ENCODE peak calls at places on chromosome 9, in ten cellular contexts. D is heart left ventricle, C is adrenal gland, L is A549, W is Peyer's patch, I is tibial nerve, E is gastrocnemius medialis, O is HepG2, R is stomach, F is IMR-90. U is an unnamed sample.

GRCh38 chr9:114504341-114505186 is 709 bp downstream of the WHRN start:
- DNase-seq in D (peak; percentile 23), C (peak; percentile 85), L (peak; percentile 60), W (peak; percentile 64), I (peak; percentile 23), E (no peak), O (no peak), R (peak; percentile 44), F (peak; percentile 19), U (peak; percentile 66)

GRCh38 chr9:103444157-103444556 is 449.0 kb downstream of the CYLC2 start:
- DNase-seq in D (no peak), C (no peak), L (no peak), W (no peak), I (no peak), E (no peak), O (no peak), R (no peak), F (no peak), U (no peak)

GRCh38 chr9:29850664-29851063 is 2277.4 kb upstream of the C9orf72 start:
- DNase-seq in D (no peak), C (no peak), L (no peak), W (no peak), I (no peak), E (no peak), O (peak; percentile 1), R (no peak), F (no peak), U (no peak)

GRCh38 chr9:35048521-35048920 is 23.9 kb downstream of the VCP start:
- DNase-seq in D (no peak), C (no peak), L (no peak), W (no peak), I (no peak), E (no peak), O (no peak), R (no peak), F (no peak), U (no peak)

GRCh38 chr9:100465270-100465669 is 7.7 kb upstream of the TMEFF1 start:
- DNase-seq in D (no peak), C (no peak), L (no peak), W (no peak), I (no peak), E (no peak), O (peak; percentile 81), R (no peak), F (no peak), U (no peak)

GRCh38 chr9:38059233-38059936 is 9.6 kb downstream of the SHB start:
- DNase-seq in D (no peak), C (no peak), L (no peak), W (no peak), I (no peak), E (no peak), O (peak; percentile 71), R (no peak), F (peak; percentile 83), U (no peak)

GRCh38 chr9:116298992-116299391 is 145.4 kb downstream of the PAPPA start:
- DNase-seq in D (no peak), C (no peak), L (no peak), W (no peak), I (no peak), E (no peak), O (no peak), R (no peak), F (no peak), U (no peak)

GRCh38 chr9:100368672-100369071 is 15.9 kb upstream of the TEX10 start:
- DNase-seq in D (no peak), C (no peak), L (no peak), W (no peak), I (no peak), E (no peak), O (peak; percentile 36), R (no peak), F (no peak), U (no peak)

GRCh38 chr9:89538874-89539273 is 41.0 kb upstream of the SEMA4D start:
- DNase-seq in D (no peak), C (no peak), L (no peak), W (no peak), I (no peak), E (no peak), O (no peak), R (no peak), F (no peak), U (no peak)

GRCh38 chr9:132977626-132978450 is 656 bp upstream of the GFI1B start:
- DNase-seq in D (peak; percentile 20), C (peak; percentile 72), L (peak; percentile 75), W (peak; percentile 89), I (no peak), E (no peak), O (peak; percentile 76), R (peak; percentile 74), F (peak; percentile 31), U (peak; percentile 63)

GRCh38 chr9:128764361-128764760 is 7.4 kb downstream of the ZER1 start:
- DNase-seq in D (no peak), C (no peak), L (no peak), W (no peak), I (no peak), E (no peak), O (no peak), R (no peak), F (no peak), U (no peak)

GRCh38 chr9:96139592-96140251 is 162.3 kb downstream of the HSD17B3 start:
- DNase-seq in D (no peak), C (peak; percentile 55), L (peak; percentile 48), W (peak; percentile 68), I (peak; percentile 65), E (peak; percentile 38), O (no peak), R (peak; percentile 68), F (peak; percentile 95), U (no peak)
- H3K4me1 ChIP-seq in D (no peaks in the 10 kb centered on the region), C (peaks cover 14% of the 10 kb centered on the region), L (peaks cover 41% of the 10 kb centered on the region), W (no peaks in the 10 kb centered on the region), I (peaks cover 60% of the 10 kb centered on the region), E (no peaks in the 10 kb centered on the region), O (peaks cover 27% of the 10 kb centered on the region), R (peaks cover 69% of the 10 kb centered on the region), F (peaks cover 29% of the 10 kb centered on the region), U (peaks cover 4% of the 10 kb centered on the region)

GRCh38 chr9:94033383-94033782 is 50.9 kb upstream of the PTPDC1 start:
- DNase-seq in D (no peak), C (no peak), L (no peak), W (no peak), I (no peak), E (no peak), O (no peak), R (no peak), F (no peak), U (no peak)

GRCh38 chr9:94031946-94032345 is 52.3 kb upstream of the PTPDC1 start:
- DNase-seq in D (no peak), C (no peak), L (no peak), W (no peak), I (no peak), E (no peak), O (no peak), R (no peak), F (no peak), U (no peak)

GRCh38 chr9:94030318-94031179 is 53.7 kb upstream of the PTPDC1 start:
- DNase-seq in D (peak; percentile 89), C (peak; percentile 88), L (peak; percentile 89), W (peak; percentile 92), I (peak; percentile 75), E (peak; percentile 81), O (peak; percentile 77), R (peak; percentile 87), F (peak; percentile 79), U (peak; percentile 85)

GRCh38 chr9:94031380-94031779 is 52.9 kb upstream of the PTPDC1 start:
- DNase-seq in D (no peak), C (no peak), L (no peak), W (no peak), I (no peak), E (no peak), O (no peak), R (no peak), F (no peak), U (no peak)

DNA sequence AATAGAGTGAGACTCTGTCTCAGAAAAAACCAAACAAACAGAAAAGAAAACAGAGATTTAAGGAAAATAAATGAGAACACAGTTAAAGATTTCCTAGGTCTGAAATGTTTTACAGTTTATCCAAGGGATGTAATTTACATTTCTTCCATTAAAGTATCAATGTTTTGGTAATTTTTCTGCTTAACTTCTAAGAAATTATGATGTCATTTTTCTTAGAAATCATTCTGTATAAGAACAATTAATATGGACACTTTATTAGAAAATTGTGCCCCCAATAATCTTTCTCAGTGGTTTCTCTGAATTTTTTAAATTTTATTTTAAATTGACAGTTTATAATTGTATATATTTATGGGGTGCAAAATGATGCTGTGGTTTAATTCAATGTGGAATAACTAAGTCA is 49.8 kb upstream of the PTPDC1 start:
- DNase-seq in D (no peak), C (no peak), L (no peak), W (no peak), I (no peak), E (no peak), O (no peak), R (no peak), F (no peak), U (no peak)
- TF ChIP-seq POLR2A in D (no peak), C (no peak), L (no peak), W (no peak), I (no peak), E (no peak), O (no peak), R (no peak), F (no peak), U (no peak)

DNA sequence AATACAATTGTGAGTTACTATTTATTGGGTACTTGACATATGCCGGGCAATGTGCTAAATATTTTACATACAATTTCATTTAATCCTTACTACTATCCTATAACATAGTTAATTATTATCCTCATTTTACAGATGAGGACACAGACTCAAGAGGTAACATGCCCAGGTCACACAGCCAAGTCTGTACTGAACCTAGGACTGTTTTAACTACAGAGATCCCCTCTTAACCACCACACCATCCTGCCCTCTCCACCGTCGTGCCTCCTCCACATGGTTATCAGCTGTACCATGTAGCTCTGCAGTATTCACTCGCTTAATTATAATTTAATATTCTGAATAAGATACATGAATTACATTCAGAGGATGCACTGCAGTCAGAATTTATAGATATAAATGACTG is 5.3 kb downstream of the RAB14 start:
- DNase-seq in D (no peak), C (no peak), L (no peak), W (no peak), I (no peak), E (no peak), O (no peak), R (no peak), F (no peak), U (no peak)
- H3K4me1 ChIP-seq in D (peaks cover 88% of the 10 kb centered on the region), C (peaks cover 90% of the 10 kb centered on the region), L (peaks cover 85% of the 10 kb centered on the region), W (no peaks in the 10 kb centered on the region), I (peaks cover 93% of the 10 kb centered on the region), E (peaks cover 91% of the 10 kb centered on the region), O (peaks cover 77% of the 10 kb centered on the region), R (peaks cover 92% of the 10 kb centered on the region), F (peaks cover 8% of the 10 kb centered on the region), U (peaks cover 73% of the 10 kb centered on the region)

GRCh38 chr9:85262333-85262732 is 479.4 kb downstream of the AGTPBP1 start:
- DNase-seq in D (no peak), C (peak; percentile 28), L (no peak), W (no peak), I (no peak), E (no peak), O (no peak), R (no peak), F (no peak), U (no peak)
- TF ChIP-seq POLR2A in D (no peak), C (no peak), L (no peak), W (no peak), I (no peak), E (no peak), O (no peak), R (no peak), F (no peak), U (no peak)